ENCODE peak calls at places on chromosomes 16 and 17, in five cellular contexts. E is aorta; G is left ventricle myocardium superior; A is fibroblast of lung; F is activated naive CD4-positive, alpha-beta T cell treated with Interleukin-2 at 50 U/mL for 16 hours. R is an unnamed sample.
A peak's percentile ranks its signal among the peaks of the same experiment; 100 is the strongest.

GRCh38 chr17:72063262-72063661 is 57.6 kb upstream of the SOX9 start:
- DNase-seq in E (no peak), G (no peak), A (no peak), F (no peak), R (no peak)

GRCh38 chr16:47504599-47504998 is 43.5 kb downstream of the PHKB start:
- DNase-seq in E (no peak), G (no peak), A (no peak), F (no peak), R (peak; percentile 7)

GRCh38 chr17:41029633-41030245 is at the start of gene KRTAP1-4:
- DNase-seq in E (no peak), G (no peak), A (no peak), F (no peak), R (no peak)

GRCh38 chr16:54288592-54289241 is 2.1 kb upstream of the IRX3 start:
- DNase-seq in E (no peak), G (peak; percentile 35), A (no peak), F (no peak), R (no peak)

GRCh38 chr16:75389096-75389692 is 44.1 kb downstream of the CFDP1 start:
- DNase-seq in E (no peak), G (no peak), A (no peak), F (no peak), R (no peak)

GRCh38 chr17:49494937-49495841 is at the start of gene NGFR:
- DNase-seq in E (peak; percentile 84), G (peak; percentile 76), A (peak; percentile 45), F (peak; percentile 55), R (no peak)

GRCh38 chr17:75908201-75908600 is 3.5 kb upstream of the MRPL38 start:
- DNase-seq in E (no peak), G (peak; percentile 87), A (peak; percentile 18), F (no peak), R (no peak)

GRCh38 chr17:20189322-20189721 is 180.2 kb downstream of the SPECC1 start:
- DNase-seq in E (no peak), G (no peak), A (peak; percentile 87), F (no peak), R (peak; percentile 14)

GRCh38 chr17:16407911-16408588 is 7.3 kb upstream of the TRPV2 start:
- DNase-seq in E (peak; percentile 86), G (peak; percentile 80), A (peak; percentile 43), F (no peak), R (peak; percentile 63)

GRCh38 chr17:78252701-78253635 is 21.5 kb downstream of the TMEM235 start:
- DNase-seq in E (peak; percentile 62), G (no peak), A (no peak), F (no peak), R (no peak)

GRCh38 chr17:20201059-20201458 is 191.9 kb downstream of the SPECC1 start:
- DNase-seq in E (no peak), G (no peak), A (no peak), F (no peak), R (no peak)

GRCh38 chr16:68704232-68704867 is 32.7 kb upstream of the CDH1 start:
- DNase-seq in E (no peak), G (peak; percentile 72), A (peak; percentile 59), F (peak; percentile 63), R (peak; percentile 66)

GRCh38 chr17:57697891-57698708 is 47.0 kb downstream of the CCDC182 start:
- DNase-seq in E (no peak), G (no peak), A (no peak), F (peak; percentile 42), R (no peak)

R was measured in fibroblast of pulmonary artery.